ENCODE peak calls at places on chromosomes 2 and 18, in ten cellular contexts. F is tibial artery, T is GM12878, M is body of pancreas, J is astrocyte, H is mammary epithelial cell, Q is uterus, N is MM.1S, E is ovary, X is thoracic aorta. V is an unnamed sample. For H3K36me3 and H3K4me1, the result is how much of the 10 kb centered on the place peaks cover.

GRCh38 chr2:162261032-162261945 is 18.0 kb upstream of the FAP start:
- DNase-seq in F (peak), T (no peak), M (peak), J (peak), H (peak), Q (no peak), N (peak), E (no peak), X (no peak), V (peak)

GRCh38 chr2:31440764-31441163 is 26.2 kb upstream of the XDH start:
- DNase-seq in F (no peak), T (no peak), M (no peak), J (peak), H (peak), Q (no peak), N (no peak), E (no peak), X (no peak), V (peak)

GRCh38 chr18:41905786-41906527 is 49.1 kb upstream of the PIK3C3 start:
- DNase-seq in F (no peak), T (no peak), M (no peak), J (peak), H (peak), Q (no peak), N (no peak), E (no peak), X (no peak), V (no peak)

GRCh38 chr2:133755515-133756311 is 187.4 kb upstream of the NCKAP5 start:
- DNase-seq in F (no peak), T (no peak), M (no peak), J (peak), H (no peak), Q (no peak), N (no peak), E (no peak), X (no peak), V (no peak)

GRCh38 chr2:159098815-159099455 is 130.5 kb downstream of the TANC1 start:
- DNase-seq in F (no peak), T (no peak), M (no peak), J (peak), H (no peak), Q (no peak), N (no peak), E (no peak), X (no peak), V (no peak)

GRCh38 chr2:180222642-180223041 is 215.5 kb upstream of the CWC22 start:
- DNase-seq in F (peak), T (no peak), M (peak), J (peak), H (peak), Q (no peak), N (no peak), E (no peak), X (no peak), V (peak)

GRCh38 chr2:120736955-120737801 is 1.5 kb downstream of the GLI2 start:
- DNase-seq in F (peak), T (no peak), M (no peak), J (peak), H (peak), Q (peak), N (no peak), E (peak), X (no peak), V (peak)

GRCh38 chr2:11227595-11227994 is 72.3 kb downstream of the SLC66A3 start:
- DNase-seq in F (no peak), T (no peak), M (no peak), J (no peak), H (no peak), Q (no peak), N (no peak), E (no peak), X (no peak), V (no peak)

GRCh38 chr2:144490017-144490416 is 29.9 kb downstream of the ZEB2 start:
- DNase-seq in F (no peak), T (no peak), M (no peak), J (no peak), H (no peak), Q (no peak), N (no peak), E (no peak), X (no peak), V (no peak)

GRCh38 chr2:143843696-143844095 is 676.2 kb downstream of the ZEB2 start:
- DNase-seq in F (no peak), T (no peak), M (no peak), J (no peak), H (no peak), Q (no peak), N (no peak), E (no peak), X (no peak), V (no peak)

GRCh38 chr2:43945439-43945838 is 50.4 kb downstream of the LRPPRC start:
- DNase-seq in F (no peak), T (no peak), M (no peak), J (no peak), H (no peak), Q (no peak), N (no peak), E (no peak), X (no peak), V (no peak)

GRCh38 chr2:132652501-132652900 is 17.5 kb downstream of the LYPD1 start:
- DNase-seq in F (no peak), T (no peak), M (no peak), J (no peak), H (no peak), Q (no peak), N (no peak), E (no peak), X (no peak), V (no peak)

GRCh38 chr2:59301466-59302402 is 1060.6 kb upstream of the FANCL start:
- DNase-seq in F (no peak), T (no peak), M (peak), J (peak), H (peak), Q (peak), N (peak), E (no peak), X (no peak), V (peak)

GRCh38 chr18:21439453-21439852 is 161.1 kb downstream of the ESCO1 start:
- DNase-seq in F (no peak), T (no peak), M (no peak), J (peak), H (peak), Q (no peak), N (no peak), E (no peak), X (no peak), V (no peak)

GRCh38 chr2:210599476-210599875 is 43.1 kb downstream of the CPS1 start:
- DNase-seq in F (no peak), T (no peak), M (no peak), J (no peak), H (no peak), Q (no peak), N (no peak), E (no peak), X (no peak), V (no peak)

GRCh38 chr2:230170532-230170931 is 49.3 kb downstream of the SP110 start:
- DNase-seq in F (no peak), T (no peak), M (peak), J (no peak), H (no peak), Q (peak), N (no peak), E (no peak), X (no peak), V (peak)

GRCh38 chr2:128322651-128323491 is 4.2 kb upstream of the HS6ST1 start:
- DNase-seq in F (no peak), T (no peak), M (no peak), J (no peak), H (no peak), Q (peak), N (no peak), E (peak), X (no peak), V (no peak)

GRCh38 chr2:449246-450067 is 161.6 kb upstream of the ALKAL2 start:
- DNase-seq in F (no peak), T (no peak), M (no peak), J (no peak), H (no peak), Q (no peak), N (no peak), E (no peak), X (no peak), V (peak)

GRCh38 chr2:108533832-108534576 is at the start of gene LIMS1:
- DNase-seq in F (peak), T (peak), M (peak), J (peak), H (peak), Q (peak), N (peak), E (peak), X (peak), V (peak)

GRCh38 chr18:58896268-58896667 is 31.6 kb downstream of the ZNF532 start:
- DNase-seq in F (no peak), T (peak), M (no peak), J (no peak), H (no peak), Q (no peak), N (no peak), E (no peak), X (no peak), V (no peak)

GRCh38 chr2:237754182-237754581 is 44.4 kb upstream of the RBM44 start:
- DNase-seq in F (no peak), T (no peak), M (no peak), J (peak), H (no peak), Q (no peak), N (no peak), E (no peak), X (no peak), V (no peak)
- H3K36me3 ChIP-seq in F (half or more), T (under half), M (under half), J (under half), H (under half), Q (under half), N (under half), E (under half), X (half or more), V (half or more)

GRCh38 chr2:36385603-36386002 is 30.0 kb downstream of the CRIM1 start:
- DNase-seq in F (no peak), T (no peak), M (no peak), J (no peak), H (no peak), Q (no peak), N (no peak), E (no peak), X (no peak), V (no peak)

GRCh38 chr2:36392854-36393253 is 37.3 kb downstream of the CRIM1 start:
- DNase-seq in F (no peak), T (no peak), M (no peak), J (no peak), H (no peak), Q (no peak), N (no peak), E (no peak), X (no peak), V (no peak)

GRCh38 chr2:36388472-36388871 is 32.9 kb downstream of the CRIM1 start:
- DNase-seq in F (no peak), T (no peak), M (no peak), J (no peak), H (no peak), Q (no peak), N (no peak), E (no peak), X (no peak), V (no peak)

GRCh38 chr2:36387258-36387916 is 31.8 kb downstream of the CRIM1 start:
- DNase-seq in F (no peak), T (no peak), M (no peak), J (no peak), H (no peak), Q (no peak), N (no peak), E (no peak), X (no peak), V (no peak)

GRCh38 chr2:36389081-36389480 is 33.5 kb downstream of the CRIM1 start:
- DNase-seq in F (no peak), T (no peak), M (no peak), J (peak), H (no peak), Q (no peak), N (no peak), E (no peak), X (no peak), V (peak)
- H3K4me3 ChIP-seq in F (no peak), T (no peak), M (no peak), J (no peak), H (no peak), Q (no peak), N (no peak), E (no peak), X (peak), V (peak)

GRCh38 chr18:79405019-79405780 is 9.5 kb downstream of the NFATC1 start:
- DNase-seq in F (no peak), T (no peak), M (no peak), J (no peak), H (no peak), Q (no peak), N (no peak), E (peak), X (no peak), V (no peak)

GRCh38 chr18:79405781-79406575 is 10.2 kb downstream of the NFATC1 start:
- DNase-seq in F (peak), T (peak), M (peak), J (no peak), H (no peak), Q (no peak), N (no peak), E (peak), X (no peak), V (no peak)

GRCh38 chr18:79404567-79404910 is 8.8 kb downstream of the NFATC1 start:
- DNase-seq in F (no peak), T (no peak), M (no peak), J (no peak), H (no peak), Q (no peak), N (no peak), E (peak), X (no peak), V (peak)

GRCh38 chr18:79409313-79409712 is 13.6 kb downstream of the NFATC1 start:
- DNase-seq in F (no peak), T (no peak), M (no peak), J (no peak), H (no peak), Q (no peak), N (no peak), E (no peak), X (no peak), V (no peak)

GRCh38 chr18:79406708-79407107 is 11.0 kb downstream of the NFATC1 start:
- DNase-seq in F (no peak), T (no peak), M (no peak), J (no peak), H (no peak), Q (no peak), N (no peak), E (peak), X (no peak), V (no peak)
- H3K4me1 ChIP-seq in F (under half), T (under half), M (under half), J (under half), H (under half), Q (under half), N (under half), E (under half), X (under half), V (under half)

GRCh38 chr2:139617747-139618146 is 837.6 kb upstream of the NXPH2 start:
- DNase-seq in F (no peak), T (no peak), M (no peak), J (no peak), H (no peak), Q (no peak), N (no peak), E (no peak), X (no peak), V (no peak)
- H3K36me3 ChIP-seq in F (under half), T (under half), M (under half), J (under half), H (under half), Q (under half), N (under half), E (under half), X (under half), V (under half)

DNA sequence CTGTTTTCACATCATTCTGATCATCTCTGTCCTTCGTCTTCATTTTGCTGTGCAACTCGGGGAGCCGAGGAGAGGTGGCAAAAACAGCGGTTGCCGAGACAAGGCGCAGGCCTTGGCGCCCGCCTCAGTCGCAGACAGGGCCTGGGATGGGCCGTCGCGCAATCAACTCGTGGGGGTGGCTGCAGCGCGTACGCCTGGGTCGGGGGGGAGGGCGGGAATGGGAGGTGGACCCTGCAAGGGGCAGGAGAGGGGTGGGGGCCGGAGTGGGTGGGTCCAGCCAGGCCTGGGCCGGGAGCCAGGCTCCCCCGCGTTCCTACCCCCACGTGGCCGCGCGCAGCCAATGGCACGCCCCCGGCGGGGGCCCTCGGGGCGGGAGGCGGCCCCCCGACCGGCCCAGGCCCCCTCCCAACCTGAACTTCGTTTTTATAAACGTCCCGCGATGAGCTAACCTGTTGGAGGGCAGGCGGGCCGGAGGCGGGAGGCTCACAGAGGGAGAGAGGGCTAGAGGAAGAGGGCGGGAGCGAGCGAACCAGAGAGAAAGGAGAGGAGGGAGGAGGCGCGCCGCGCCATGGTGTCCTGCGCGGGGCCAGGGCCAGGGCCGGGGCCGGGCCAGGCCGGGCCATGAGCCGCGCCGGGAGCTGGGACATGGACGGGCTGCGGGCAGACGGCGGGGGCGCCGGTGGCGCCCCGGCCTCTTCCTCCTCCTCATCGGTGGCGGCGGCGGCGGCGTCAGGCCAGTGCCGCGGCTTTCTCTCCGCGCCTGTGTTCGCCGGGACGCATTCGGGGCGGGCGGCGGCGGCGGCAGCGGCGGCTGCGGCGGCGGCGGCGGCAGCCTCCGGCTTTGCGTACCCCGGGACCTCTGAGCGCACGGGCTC is at the start of gene HOXD13:
- DNase-seq in F (no peak), T (no peak), M (no peak), J (no peak), H (no peak), Q (no peak), N (no peak), E (no peak), X (no peak), V (peak)
- H3K4me3 ChIP-seq in F (peak), T (no peak), M (no peak), J (no peak), H (no peak), Q (peak), N (no peak), E (peak), X (peak), V (peak)

DNA sequence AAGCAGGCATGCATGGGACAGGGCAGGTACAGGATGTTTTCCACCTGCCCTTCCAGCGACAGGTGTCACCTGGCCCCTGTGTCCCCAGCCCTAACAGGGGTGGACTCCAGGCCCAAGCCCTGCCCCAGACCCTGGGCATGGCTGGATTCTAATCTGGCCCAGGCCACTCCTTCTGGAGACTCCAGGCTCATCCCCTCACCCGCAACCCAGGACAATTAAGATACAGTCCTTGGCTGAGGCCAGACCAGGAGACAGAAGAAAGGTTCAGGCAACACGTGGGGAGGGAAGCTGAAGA is 9.5 kb downstream of the BIN1 start:
- DNase-seq in F (no peak), T (no peak), M (no peak), J (no peak), H (no peak), Q (no peak), N (no peak), E (peak), X (no peak), V (no peak)
- H3K4me1 ChIP-seq in F (under half), T (under half), M (under half), J (under half), H (under half), Q (under half), N (under half), E (under half), X (under half), V (under half)

DNA sequence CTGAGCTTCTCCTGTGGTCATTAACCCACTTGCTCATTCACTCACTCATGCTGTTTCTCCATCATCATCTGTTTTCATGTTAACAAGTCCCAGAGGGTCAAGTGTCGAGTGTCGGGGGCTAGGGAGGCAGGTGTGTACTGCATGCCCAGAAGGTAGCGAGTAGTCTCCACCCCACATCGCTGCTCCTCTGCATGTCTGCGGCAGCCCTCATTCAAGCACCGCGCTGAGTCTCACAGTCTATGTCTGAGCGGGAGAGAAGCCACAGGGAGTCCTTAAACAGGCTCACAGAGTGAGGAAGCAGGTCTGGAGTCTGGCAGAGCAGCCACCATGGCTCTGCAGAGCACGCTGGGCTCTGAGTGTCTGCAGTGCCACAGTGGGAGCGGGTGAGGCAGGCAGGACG is 121.3 kb upstream of the IL1R2 start:
- DNase-seq in F (no peak), T (no peak), M (no peak), J (no peak), H (no peak), Q (no peak), N (no peak), E (no peak), X (no peak), V (no peak)
- H3K36me3 ChIP-seq in F (half or more), T (under half), M (under half), J (half or more), H (half or more), Q (under half), N (under half), E (under half), X (half or more), V (half or more)

DNA sequence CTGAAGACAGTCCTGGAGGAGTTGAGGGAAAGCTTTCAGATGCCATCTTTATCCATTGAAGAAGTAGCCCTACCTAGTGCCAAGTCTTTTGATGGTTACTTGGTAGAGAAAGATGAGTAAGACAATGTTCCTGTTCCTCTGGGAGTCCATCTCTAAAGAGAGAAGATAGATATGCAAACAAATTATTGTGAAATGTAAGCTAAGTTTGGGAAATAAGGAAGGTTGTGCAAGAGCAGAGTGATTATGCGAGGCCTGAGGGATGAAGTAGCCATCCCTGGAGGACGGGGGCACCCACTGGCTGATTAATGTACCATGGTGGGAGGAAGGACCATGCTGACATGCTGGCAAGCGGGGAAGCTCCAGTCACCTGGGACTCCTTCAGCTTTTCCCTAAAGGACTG is 994 bp upstream of the DTNA start:
- DNase-seq in F (peak), T (no peak), M (no peak), J (peak), H (peak), Q (peak), N (no peak), E (peak), X (no peak), V (no peak)
- H3K4me3 ChIP-seq in F (no peak), T (no peak), M (no peak), J (no peak), H (no peak), Q (no peak), N (no peak), E (no peak), X (no peak), V (no peak)